ENCODE peak calls at places on chromosomes 6 and 20, in five cellular contexts. B is HCT116, N is uterus, U is esophagus squamous epithelium, V is stomach. Q is an unnamed sample. For H3K4me1, the result is how much of the 10 kb centered on the place peaks cover.

GRCh38 chr6:11785953-11786579 is 7.5 kb upstream of the ADTRP start:
- DNase-seq in V (no peak), N (no peak), B (no peak), U (no peak), Q (no peak)

GRCh38 chr20:34922654-34923381 is 32.8 kb downstream of the GSS start:
- DNase-seq in V (peak), U (no peak), N (peak), B (no peak), Q (peak)

GRCh38 chr20:23877524-23877923 is 2.0 kb downstream of the CST5 start:
- DNase-seq in N (no peak), B (no peak), U (no peak), V (no peak), Q (no peak)

GRCh38 chr6:65819152-65819551 is 112.1 kb upstream of the EYS start:
- DNase-seq in V (no peak), B (no peak), N (no peak), U (no peak), Q (peak)

GRCh38 chr6:25670793-25671513 is 18.9 kb downstream of the SCGN start:
- DNase-seq in N (no peak), V (no peak), B (peak), U (no peak), Q (peak)

GRCh38 chr20:44180814-44181213 is 6.2 kb downstream of the JPH2 start:
- DNase-seq in B (no peak), V (no peak), U (no peak), N (peak), Q (no peak)

GRCh38 chr6:161073940-161074339 is 82.4 kb downstream of the MAP3K4 start:
- DNase-seq in V (no peak), B (no peak), N (peak), U (no peak), Q (no peak)

GRCh38 chr20:61254881-61255589 is 3.0 kb downstream of the CDH4 start:
- DNase-seq in U (no peak), B (no peak), N (no peak), V (no peak), Q (peak)

GRCh38 chr20:45835230-45836224 is 1.9 kb downstream of the SNX21 start:
- DNase-seq in U (no peak), V (no peak), N (no peak), B (no peak), Q (no peak)

GRCh38 chr6:6893701-6894100 is 214.1 kb upstream of the RREB1 start:
- DNase-seq in V (no peak), N (no peak), B (no peak), U (no peak), Q (no peak)

GRCh38 chr6:42086046-42086664 is 35.8 kb downstream of the TAF8 start:
- DNase-seq in V (peak), N (no peak), U (no peak), B (no peak), Q (no peak)

GRCh38 chr20:47392015-47392720 is 35.7 kb upstream of the ZMYND8 start:
- DNase-seq in N (no peak), B (peak), V (peak), U (no peak), Q (peak)

GRCh38 chr20:46099491-46100287 is 9.9 kb upstream of the NCOA5 start:
- DNase-seq in U (no peak), N (no peak), B (no peak), V (no peak), Q (no peak)

GRCh38 chr6:139013185-139013800 is 15.3 kb upstream of the ABRACL start:
- DNase-seq in B (no peak), U (no peak), N (no peak), V (no peak), Q (no peak)

GRCh38 chr20:10255846-10256245 is 37.2 kb downstream of the SNAP25 start:
- DNase-seq in B (no peak), V (no peak), N (no peak), U (no peak), Q (no peak)

GRCh38 chr6:70547313-70547712 is 19.4 kb upstream of the SDHAF4 start:
- DNase-seq in N (no peak), B (no peak), U (no peak), V (no peak), Q (no peak)

GRCh38 chr20:44698351-44698750 is 16.8 kb upstream of the CCN5 start:
- DNase-seq in V (no peak), N (no peak), U (no peak), B (no peak), Q (no peak)

GRCh38 chr20:47097691-47098622 is 203.3 kb downstream of the EYA2 start:
- DNase-seq in N (no peak), V (no peak), U (no peak), B (no peak), Q (no peak)

GRCh38 chr6:113825776-113826175 is 31.4 kb upstream of the MARCKS start:
- DNase-seq in V (peak), B (no peak), N (peak), U (no peak), Q (no peak)

GRCh38 chr20:21183722-21184121 is 57.8 kb downstream of the KIZ start:
- DNase-seq in N (no peak), U (no peak), B (no peak), V (no peak), Q (peak)

GRCh38 chr20:4813839-4814695 is 92.4 kb downstream of the PRND start:
- DNase-seq in N (no peak), U (peak), V (no peak), B (no peak), Q (no peak)
- H3K4me1 ChIP-seq in N (under half), U (under half), V (half or more), B (under half), Q (under half)

DNA sequence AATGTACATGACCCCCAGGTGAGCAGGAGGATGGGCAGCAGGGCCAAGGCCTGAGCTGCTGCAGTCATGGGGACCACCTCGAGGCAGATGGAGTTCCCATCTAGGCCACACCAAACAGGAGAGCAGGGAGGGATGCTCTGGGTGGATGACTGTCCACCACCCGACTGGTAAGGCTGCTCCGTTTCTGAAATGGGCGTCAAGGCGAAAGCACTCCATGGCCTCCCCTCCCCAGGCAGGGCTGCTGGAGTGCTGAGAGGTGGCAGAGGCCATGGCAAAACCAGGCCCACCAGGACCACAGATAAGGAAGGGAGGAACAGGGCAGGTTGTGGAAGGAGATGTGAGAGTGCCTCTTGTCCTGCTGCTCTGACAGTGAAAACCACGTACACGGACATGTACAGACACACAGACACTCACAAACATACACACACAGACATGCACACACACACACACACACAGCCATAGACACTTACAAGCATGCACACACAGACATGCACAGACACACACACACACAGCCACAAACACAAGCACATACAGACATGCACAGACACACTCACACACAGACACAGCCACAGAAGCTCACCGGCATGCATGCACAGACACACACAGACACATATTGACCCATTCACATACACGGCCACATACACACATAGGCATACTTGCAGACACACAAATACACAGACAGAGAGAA is 93.2 kb downstream of the PSMG4 start:
- DNase-seq in V (no peak), B (no peak), U (no peak), N (no peak), Q (no peak)
- H3K27ac ChIP-seq in V (peak), B (no peak), U (no peak), N (peak), Q (no peak)

GRCh38 chr20:58045579-58045978 is 182.9 kb downstream of the ANKRD60 start:
- DNase-seq in V (no peak), U (no peak), B (no peak), N (no peak), Q (no peak)
- TF ChIP-seq CTCF in V (no peak), U (no peak), B (no peak), N (no peak), Q (no peak)

DNA sequence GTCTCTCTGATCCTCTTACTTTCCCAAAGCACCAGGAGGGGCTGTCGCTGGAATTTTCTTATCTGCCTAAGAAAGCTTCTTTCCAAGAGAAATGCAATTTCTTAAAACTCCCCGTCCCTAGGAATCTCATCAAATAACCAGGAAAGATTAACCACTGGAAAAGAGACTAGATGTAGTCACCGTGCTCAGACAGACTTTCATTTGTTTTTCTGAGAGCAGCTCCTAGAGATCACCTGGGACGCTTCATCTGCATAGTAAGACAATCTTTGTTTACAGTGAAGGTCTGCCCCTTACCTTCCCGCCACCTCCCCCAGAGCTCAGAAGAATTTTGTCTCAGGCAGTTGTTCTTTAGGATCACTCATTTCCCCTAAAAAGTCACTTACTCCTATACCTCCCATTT is 38.6 kb downstream of the PDYN start:
- DNase-seq in B (no peak), U (no peak), V (no peak), N (no peak), Q (no peak)
- H3K4me1 ChIP-seq in B (under half), U (under half), V (under half), N (under half), Q (under half)

GRCh38 chr6:13304101-13304500 is 24.2 kb downstream of the TBC1D7 start:
- DNase-seq in B (no peak), V (no peak), N (no peak), U (no peak), Q (no peak)
- H3K27ac ChIP-seq in B (no peak), V (peak), N (peak), U (peak), Q (no peak)

GRCh38 chr6:88359530-88360202 is 193.5 kb upstream of the CNR1 start:
- DNase-seq in B (no peak), N (no peak), V (no peak), U (no peak), Q (no peak)
- TF ChIP-seq CTCF in B (no peak), N (no peak), V (no peak), U (no peak), Q (no peak)

GRCh38 chr6:108669673-108670072 is 109.0 kb downstream of the FOXO3 start:
- DNase-seq in V (no peak), B (no peak), U (no peak), N (no peak), Q (no peak)

GRCh38 chr6:108662702-108663101 is 102.0 kb downstream of the FOXO3 start:
- DNase-seq in U (no peak), V (no peak), N (no peak), B (no peak), Q (no peak)

GRCh38 chr6:108667984-108668383 is 107.3 kb downstream of the FOXO3 start:
- DNase-seq in V (no peak), U (no peak), N (no peak), B (no peak), Q (no peak)

GRCh38 chr6:108665495-108666196 is 104.9 kb downstream of the FOXO3 start:
- DNase-seq in U (no peak), V (no peak), B (no peak), N (no peak), Q (peak)

GRCh38 chr6:108666656-108667260 is 106.0 kb downstream of the FOXO3 start:
- DNase-seq in N (no peak), U (no peak), B (no peak), V (no peak), Q (no peak)
- H3K4me1 ChIP-seq in N (under half), U (under half), B (under half), V (half or more), Q (under half)